ENCODE peak calls at places on chromosomes 7 and 10, in seven cellular contexts. S, A, O, X, J, E and L are unnamed samples.

GRCh38 chr7:19725770-19726169 is 16.9 kb upstream of the POLR1F start:
- DNase-seq in S (no peak), A (no peak), O (no peak), X (no peak), J (no peak), E (no peak), L (no peak)

GRCh38 chr7:4282434-4283223 is 399.5 kb upstream of the FOXK1 start:
- DNase-seq in S (no peak), A (no peak), O (no peak), X (peak), J (no peak), E (no peak), L (no peak)

GRCh38 chr7:31991846-31992245 is 78.4 kb downstream of the PDE1C start:
- DNase-seq in S (no peak), A (no peak), O (peak), X (no peak), J (no peak), E (no peak), L (no peak)

GRCh38 chr7:64618785-64619456 is 47.0 kb upstream of the ZNF107 start:
- DNase-seq in S (peak), A (no peak), O (peak), X (no peak), J (peak), E (no peak), L (peak)

GRCh38 chr7:102426268-102427031 is 6.9 kb upstream of the ORAI2 start:
- DNase-seq in S (no peak), A (no peak), O (no peak), X (peak), J (no peak), E (no peak), L (peak)

GRCh38 chr7:30920021-30920583 is 8.4 kb downstream of the AQP1 start:
- DNase-seq in S (no peak), A (peak), O (no peak), X (peak), J (no peak), E (no peak), L (no peak)

GRCh38 chr10:3401491-3401938 is 228.9 kb upstream of the PITRM1 start:
- DNase-seq in S (no peak), A (no peak), O (no peak), X (no peak), J (no peak), E (no peak), L (no peak)

GRCh38 chr7:105738133-105738532 is 138.3 kb downstream of the ATXN7L1 start:
- DNase-seq in S (no peak), A (no peak), O (no peak), X (no peak), J (no peak), E (no peak), L (no peak)

GRCh38 chr10:31340343-31340742 is 21.3 kb downstream of the ZEB1 start:
- DNase-seq in S (peak), A (no peak), O (no peak), X (no peak), J (no peak), E (no peak), L (no peak)

GRCh38 chr7:155533120-155533826 is 13.1 kb downstream of the CNPY1 start:
- DNase-seq in S (no peak), A (no peak), O (no peak), X (peak), J (no peak), E (no peak), L (no peak)

GRCh38 chr7:154856737-154857136 is 146.2 kb downstream of the PAXIP1 start:
- DNase-seq in S (no peak), A (no peak), O (no peak), X (no peak), J (peak), E (no peak), L (no peak)

GRCh38 chr7:129465080-129465479 is 30.8 kb downstream of the STRIP2 start:
- DNase-seq in S (no peak), A (no peak), O (no peak), X (no peak), J (no peak), E (no peak), L (no peak)

GRCh38 chr10:22894714-22895113 is 33.1 kb upstream of the ARMC3 start:
- DNase-seq in S (no peak), A (no peak), O (no peak), X (no peak), J (peak), E (no peak), L (no peak)

GRCh38 chr10:126153686-126154628 is 234.3 kb downstream of the ADAM12 start:
- DNase-seq in S (no peak), A (no peak), O (no peak), X (no peak), J (no peak), E (no peak), L (no peak)

GRCh38 chr10:133287832-133288500 is 11.3 kb upstream of the ADAM8 start:
- DNase-seq in S (no peak), A (no peak), O (no peak), X (peak), J (no peak), E (no peak), L (no peak)

GRCh38 chr7:139763330-139763729 is 14.5 kb downstream of the HIPK2 start:
- DNase-seq in S (no peak), A (no peak), O (no peak), X (no peak), J (no peak), E (no peak), L (no peak)

GRCh38 chr7:100102950-100103840 is 1.8 kb downstream of the AP4M1 start:
- DNase-seq in S (no peak), A (no peak), O (no peak), X (no peak), J (peak), E (no peak), L (no peak)

GRCh38 chr10:133262696-133263095 is 14.0 kb downstream of the ADAM8 start:
- DNase-seq in S (no peak), A (no peak), O (no peak), X (peak), J (no peak), E (no peak), L (no peak)

GRCh38 chr7:74101061-74101681 is 17.6 kb downstream of the LIMK1 start:
- DNase-seq in S (no peak), A (no peak), O (no peak), X (no peak), J (peak), E (no peak), L (peak)

GRCh38 chr7:4017785-4018184 is 664.3 kb upstream of the FOXK1 start:
- DNase-seq in S (no peak), A (no peak), O (no peak), X (no peak), J (no peak), E (no peak), L (no peak)

GRCh38 chr10:124708246-124708779 is 35.9 kb downstream of the FAM53B start:
- DNase-seq in S (peak), A (no peak), O (peak), X (peak), J (no peak), E (no peak), L (peak)

GRCh38 chr10:86652361-86653202 is 1.8 kb upstream of the OPN4 start:
- DNase-seq in S (no peak), A (no peak), O (no peak), X (peak), J (no peak), E (no peak), L (no peak)

GRCh38 chr10:69902835-69903535 is 101.3 kb downstream of the COL13A1 start:
- DNase-seq in S (no peak), A (peak), O (no peak), X (no peak), J (no peak), E (peak), L (no peak)

GRCh38 chr7:111741811-111742240 is 179.5 kb upstream of the IMMP2L start:
- DNase-seq in S (peak), A (no peak), O (peak), X (no peak), J (peak), E (peak), L (peak)

GRCh38 chr7:63927261-63927660 is 71.4 kb upstream of the ZNF722 start:
- DNase-seq in S (no peak), A (no peak), O (no peak), X (peak), J (no peak), E (no peak), L (no peak)

GRCh38 chr7:26865094-26865388 is 651 bp upstream of the SKAP2 start:
- DNase-seq in S (no peak), A (peak), O (no peak), X (peak), J (no peak), E (peak), L (no peak)

GRCh38 chr7:82067628-82068264 is 297.9 kb upstream of the HGF start:
- DNase-seq in S (no peak), A (no peak), O (no peak), X (no peak), J (no peak), E (no peak), L (no peak)

GRCh38 chr7:115984105-115984504 is 46.5 kb downstream of the TFEC start:
- DNase-seq in S (no peak), A (no peak), O (no peak), X (no peak), J (no peak), E (no peak), L (no peak)

GRCh38 chr7:157010588-157011332 is at the start of gene MNX1:
- DNase-seq in S (peak), A (no peak), O (no peak), X (peak), J (peak), E (peak), L (peak)

GRCh38 chr7:147678943-147679342 is 911.6 kb upstream of the C7orf33 start:
- DNase-seq in S (no peak), A (no peak), O (no peak), X (no peak), J (no peak), E (no peak), L (no peak)

GRCh38 chr10:132469197-132469942 is 68.2 kb upstream of the INPP5A start:
- DNase-seq in S (no peak), A (no peak), O (peak), X (peak), J (no peak), E (no peak), L (no peak)

GRCh38 chr7:53996856-53997255 is 545.3 kb upstream of the VSTM2A start:
- DNase-seq in S (no peak), A (no peak), O (no peak), X (no peak), J (no peak), E (no peak), L (no peak)

GRCh38 chr7:128879939-128880746 is 17.5 kb downstream of the ATP6V1F start:
- DNase-seq in S (peak), A (peak), O (peak), X (peak), J (peak), E (peak), L (peak)

GRCh38 chr10:4882704-4883078 is 56.7 kb downstream of the AKR1E2 start:
- DNase-seq in S (no peak), A (no peak), O (no peak), X (no peak), J (no peak), E (no peak), L (no peak)

GRCh38 chr7:1242129-1242572 is 9.5 kb downstream of the UNCX start:
- DNase-seq in S (no peak), A (no peak), O (no peak), X (no peak), J (no peak), E (no peak), L (no peak)

GRCh38 chr10:116629340-116629739 is 8.6 kb downstream of the PNLIPRP2 start:
- DNase-seq in S (no peak), A (no peak), O (no peak), X (no peak), J (no peak), E (no peak), L (no peak)

DNA sequence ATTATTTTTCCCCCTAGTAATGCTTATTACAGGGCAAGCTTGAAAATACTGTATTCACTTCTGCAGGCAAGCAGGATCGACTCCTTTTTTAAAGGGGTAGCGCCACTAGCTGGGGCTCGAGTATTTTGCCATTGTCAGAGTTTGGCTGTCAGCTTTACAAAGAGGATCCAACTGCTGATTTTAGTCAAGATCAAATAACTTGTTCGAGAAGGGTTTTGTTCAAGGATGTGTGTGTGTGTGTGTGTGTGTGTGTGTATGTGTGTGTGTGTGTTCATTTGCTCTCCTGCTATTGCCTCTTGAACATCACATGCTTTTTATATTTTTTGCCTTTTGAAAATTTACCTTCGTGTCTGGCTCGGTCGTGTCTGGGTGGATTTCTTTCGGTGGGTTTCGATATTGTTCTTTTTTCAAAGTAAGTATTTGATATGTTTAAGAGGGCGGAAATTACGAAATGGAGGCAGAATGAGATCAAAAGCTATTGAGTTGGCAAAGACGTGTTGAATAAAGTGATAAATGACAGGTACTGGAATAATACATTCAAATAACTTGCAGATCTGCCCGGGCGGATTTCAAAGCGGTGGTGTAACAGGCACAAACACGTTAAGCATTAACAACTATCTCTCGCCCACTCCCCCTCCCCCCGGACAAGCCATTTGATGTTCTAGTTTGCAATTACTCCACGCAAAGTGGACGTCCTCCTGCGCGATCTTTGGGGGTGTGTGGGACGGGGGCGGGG is 1.1 kb downstream of the ARID5B start:
- DNase-seq in S (peak), A (peak), O (peak), X (no peak), J (peak), E (peak), L (peak)
- TF ChIP-seq POLR2A in S (no peak), A (peak), O (no peak), X (no peak), J (no peak), E (no peak), L (no peak)

GRCh38 chr7:79620291-79620690 is 166.8 kb upstream of the MAGI2 start:
- DNase-seq in S (no peak), A (no peak), O (peak), X (no peak), J (no peak), E (no peak), L (no peak)
- TF ChIP-seq POLR2A in S (no peak), A (no peak), O (no peak), X (no peak), J (no peak), E (no peak), L (no peak)

GRCh38 chr7:20798081-20798693 is 11.5 kb upstream of the SP8 start:
- DNase-seq in S (no peak), A (peak), O (peak), X (peak), J (peak), E (peak), L (peak)
- TF ChIP-seq POLR2A in S (no peak), A (no peak), O (no peak), X (no peak), J (no peak), E (no peak), L (no peak)

GRCh38 chr10:97686962-97687784 is at the start of gene AVPI1:
- DNase-seq in S (peak), A (peak), O (peak), X (peak), J (peak), E (peak), L (peak)
- TF ChIP-seq POLR2A in S (peak), A (peak), O (peak), X (peak), J (peak), E (peak), L (peak)

GRCh38 chr10:72336259-72337038 is 18.3 kb downstream of the DNAJB12 start:
- DNase-seq in S (no peak), A (peak), O (no peak), X (peak), J (no peak), E (peak), L (no peak)
- TF ChIP-seq POLR2A in S (no peak), A (no peak), O (no peak), X (no peak), J (no peak), E (no peak), L (no peak)

GRCh38 chr7:84971360-84971759 is 215.5 kb downstream of the SEMA3D start:
- DNase-seq in S (no peak), A (no peak), O (no peak), X (no peak), J (no peak), E (no peak), L (no peak)
- TF ChIP-seq POLR2A in S (no peak), A (no peak), O (no peak), X (no peak), J (no peak), E (no peak), L (no peak)

GRCh38 chr10:101817542-101818118 is 614 bp downstream of the OGA start:
- DNase-seq in S (no peak), A (peak), O (peak), X (peak), J (peak), E (peak), L (peak)
- TF ChIP-seq POLR2A in S (no peak), A (no peak), O (peak), X (no peak), J (no peak), E (no peak), L (no peak)

GRCh38 chr10:35838080-35838479 is 196.0 kb upstream of the FZD8 start:
- DNase-seq in S (no peak), A (no peak), O (no peak), X (no peak), J (no peak), E (no peak), L (no peak)

GRCh38 chr10:35835545-35835944 is 193.4 kb upstream of the FZD8 start:
- DNase-seq in S (no peak), A (no peak), O (no peak), X (no peak), J (no peak), E (no peak), L (no peak)

GRCh38 chr10:35834916-35835499 is 192.9 kb upstream of the FZD8 start:
- DNase-seq in S (no peak), A (no peak), O (no peak), X (no peak), J (no peak), E (no peak), L (no peak)
- TF ChIP-seq POLR2A in S (no peak), A (no peak), O (no peak), X (no peak), J (no peak), E (no peak), L (no peak)

DNA sequence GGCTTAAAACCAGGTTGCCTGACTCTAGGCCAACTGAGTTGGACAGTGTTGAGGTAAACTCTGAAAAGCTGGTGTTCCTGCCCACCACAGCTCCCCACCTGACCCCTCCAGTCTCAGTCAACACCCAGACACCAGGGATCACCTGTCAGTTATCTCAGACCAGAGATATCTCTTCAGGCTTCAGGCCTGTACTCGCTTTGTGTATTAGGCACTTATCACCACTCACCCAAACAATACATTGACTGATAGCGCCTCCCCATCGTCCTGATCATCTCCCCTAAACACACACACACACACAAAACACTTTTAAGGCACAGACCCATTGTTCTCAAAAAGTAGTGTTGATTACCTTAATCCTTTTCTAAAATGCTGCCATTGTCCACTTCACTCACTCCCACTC is 111.5 kb downstream of the PLCE1 start:
- DNase-seq in S (no peak), A (no peak), O (no peak), X (no peak), J (no peak), E (no peak), L (no peak)
- TF ChIP-seq POLR2A in S (no peak), A (no peak), O (no peak), X (no peak), J (no peak), E (no peak), L (no peak)